ENCODE peak calls at places on chromosome 9, in nine cellular contexts. N is heart left ventricle; X is left lung; O is mesenchymal stem cell; B is sigmoid colon; Q is CD8-positive, alpha-beta memory T cell; Y is fibroblast of lung; D is psoas muscle; J is GM23338. W is an unnamed sample.

GRCh38 chr9:90642570-90643539 is at the start of gene DIRAS2:
- DNase-seq in N (peak; percentile 13), X (peak; percentile 88), O (peak; percentile 71), B (no peak), Q (no peak), Y (peak; percentile 57), D (peak; percentile 24), J (peak; percentile 84), W (no peak)

GRCh38 chr9:93225417-93225816 is 41.5 kb downstream of the WNK2 start:
- DNase-seq in N (no peak), X (no peak), O (no peak), B (no peak), Q (no peak), Y (no peak), D (no peak), J (no peak), W (no peak)

GRCh38 chr9:93894691-93895079 is 60.5 kb downstream of the BARX1 start:
- DNase-seq in N (no peak), X (peak; percentile 65), O (no peak), B (no peak), Q (no peak), Y (no peak), D (no peak), J (no peak), W (peak; percentile 66)

GRCh38 chr9:104911029-104911607 is 16.8 kb downstream of the ABCA1 start:
- DNase-seq in N (no peak), X (no peak), O (no peak), B (no peak), Q (no peak), Y (peak; percentile 55), D (no peak), J (no peak), W (no peak)

GRCh38 chr9:7461791-7462190 is 337.8 kb downstream of the DMAC1 start:
- DNase-seq in N (no peak), X (no peak), O (no peak), B (no peak), Q (no peak), Y (no peak), D (no peak), J (no peak), W (no peak)

GRCh38 chr9:128105538-128106175 is 21.9 kb downstream of the PTGES2 start:
- DNase-seq in N (no peak), X (peak; percentile 53), O (no peak), B (no peak), Q (no peak), Y (no peak), D (no peak), J (no peak), W (no peak)

GRCh38 chr9:69097923-69098593 is 62.5 kb downstream of the FXN start:
- DNase-seq in N (no peak), X (no peak), O (no peak), B (no peak), Q (no peak), Y (peak; percentile 7), D (no peak), J (no peak), W (no peak)

GRCh38 chr9:113602126-113603119 is 138.9 kb downstream of the RGS3 start:
- DNase-seq in N (peak; percentile 86), X (peak; percentile 88), O (peak; percentile 84), B (peak; percentile 88), Q (no peak), Y (peak; percentile 84), D (peak; percentile 90), J (peak; percentile 90), W (peak; percentile 94)

GRCh38 chr9:131500377-131500776 is 2.3 kb upstream of the POMT1 start:
- DNase-seq in N (no peak), X (no peak), O (no peak), B (no peak), Q (peak; percentile 60), Y (no peak), D (no peak), J (no peak), W (no peak)

GRCh38 chr9:124280176-124280691 is 22.5 kb downstream of the NEK6 start:
- DNase-seq in N (peak; percentile 80), X (no peak), O (peak; percentile 90), B (no peak), Q (no peak), Y (peak; percentile 93), D (no peak), J (no peak), W (peak; percentile 87)

GRCh38 chr9:124277420-124277819 is 19.7 kb downstream of the NEK6 start:
- DNase-seq in N (no peak), X (no peak), O (no peak), B (no peak), Q (no peak), Y (no peak), D (no peak), J (no peak), W (no peak)

GRCh38 chr9:124278054-124278540 is 20.3 kb downstream of the NEK6 start:
- DNase-seq in N (no peak), X (no peak), O (peak; percentile 59), B (no peak), Q (no peak), Y (no peak), D (no peak), J (no peak), W (no peak)

GRCh38 chr9:124281934-124282351 is 24.2 kb downstream of the NEK6 start:
- DNase-seq in N (no peak), X (no peak), O (peak; percentile 71), B (no peak), Q (no peak), Y (peak; percentile 87), D (no peak), J (no peak), W (no peak)

DNA sequence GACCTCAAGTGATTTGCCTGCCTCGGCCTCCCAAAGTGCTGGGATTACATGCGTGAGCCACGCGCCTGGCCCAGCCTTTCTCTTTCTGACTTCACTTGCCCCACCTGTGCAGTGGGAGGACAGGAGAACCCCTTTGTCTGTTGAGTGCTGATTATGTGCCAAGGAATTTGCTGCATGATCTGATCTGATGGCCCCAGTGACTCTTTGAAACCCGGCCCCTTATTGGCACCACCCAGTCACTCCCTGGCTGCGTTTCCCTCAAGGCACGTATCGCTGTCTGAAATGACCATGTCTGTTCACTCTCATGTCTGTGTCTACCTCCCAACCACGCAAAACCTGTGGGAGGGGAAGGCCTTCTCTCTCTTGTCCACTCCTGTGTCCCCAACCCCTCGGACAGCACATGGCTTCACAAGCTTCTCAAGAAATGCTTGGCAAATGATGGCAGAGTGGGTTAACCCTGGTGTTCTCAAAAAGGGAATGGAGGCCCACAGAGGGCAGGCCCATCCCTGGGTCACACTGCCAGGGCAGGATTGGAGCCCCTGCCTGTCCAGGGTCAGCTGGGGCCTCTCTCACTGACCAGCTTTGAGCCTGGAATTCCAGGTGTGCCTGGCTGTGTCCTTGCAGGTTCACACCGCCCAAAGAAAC is 21.9 kb downstream of the NEK6 start:
- DNase-seq in N (no peak), X (no peak), O (peak; percentile 48), B (no peak), Q (no peak), Y (peak; percentile 53), D (no peak), J (no peak), W (no peak)
- H3K4me1 ChIP-seq in N (peaks cover 33% of the 10 kb centered on the region), X (peaks cover 97% of the 10 kb centered on the region), O (peaks cover 62% of the 10 kb centered on the region), B (peaks cover 100% of the 10 kb centered on the region), Q (no peaks in the 10 kb centered on the region), Y (peaks cover 30% of the 10 kb centered on the region), D (peaks cover 28% of the 10 kb centered on the region), J (no peaks in the 10 kb centered on the region), W (peaks cover 4% of the 10 kb centered on the region)

GRCh38 chr9:3769646-3770045 is 243.8 kb upstream of the RFX3 start:
- DNase-seq in N (no peak), X (no peak), O (peak; percentile 70), B (no peak), Q (no peak), Y (no peak), D (no peak), J (no peak), W (no peak)
- H3K4me3 ChIP-seq in N (no peak overlapping the region), X (no peak overlapping the region), O (no peak overlapping the region), B (no peak overlapping the region), Q (no peak overlapping the region), Y (no peak overlapping the region), D (no peak overlapping the region), J (no peak overlapping the region), W (no peak overlapping the region)

GRCh38 chr9:136969150-136969549 is 8.2 kb upstream of the PTGDS start:
- DNase-seq in N (no peak), X (no peak), O (no peak), B (no peak), Q (no peak), Y (no peak), D (no peak), J (no peak), W (no peak)
- H3K27ac ChIP-seq in N (no peak overlapping the region), X (no peak overlapping the region), O (no peak overlapping the region), B (no peak overlapping the region), Q (no peak overlapping the region), Y (no peak overlapping the region), D (no peak overlapping the region), J (no peak overlapping the region), W (no peak overlapping the region)

GRCh38 chr9:38226491-38226951 is 157.5 kb upstream of the SHB start:
- DNase-seq in N (no peak), X (no peak), O (no peak), B (no peak), Q (no peak), Y (peak; percentile 32), D (no peak), J (peak; percentile 57), W (no peak)

GRCh38 chr9:38224941-38225340 is 155.9 kb upstream of the SHB start:
- DNase-seq in N (no peak), X (no peak), O (no peak), B (no peak), Q (no peak), Y (no peak), D (no peak), J (no peak), W (no peak)

GRCh38 chr9:38228331-38229122 is 159.5 kb upstream of the SHB start:
- DNase-seq in N (no peak), X (no peak), O (no peak), B (no peak), Q (no peak), Y (peak; percentile 11), D (no peak), J (no peak), W (no peak)

GRCh38 chr9:38227656-38228055 is 158.6 kb upstream of the SHB start:
- DNase-seq in N (no peak), X (no peak), O (peak; percentile 8), B (no peak), Q (no peak), Y (peak; percentile 62), D (no peak), J (no peak), W (no peak)

GRCh38 chr9:38227061-38227540 is 158.1 kb upstream of the SHB start:
- DNase-seq in N (peak; percentile 25), X (no peak), O (peak; percentile 88), B (no peak), Q (peak; percentile 12), Y (peak; percentile 93), D (no peak), J (peak; percentile 84), W (peak; percentile 53)
- H3K4me1 ChIP-seq in N (no peaks in the 10 kb centered on the region), X (peaks cover 4% of the 10 kb centered on the region), O (peaks cover 12% of the 10 kb centered on the region), B (peaks cover 12% of the 10 kb centered on the region), Q (peaks cover 12% of the 10 kb centered on the region), Y (no peaks in the 10 kb centered on the region), D (no peaks in the 10 kb centered on the region), J (peaks cover 24% of the 10 kb centered on the region), W (no peaks in the 10 kb centered on the region)